ENCODE peak calls at places on chromosome 1, in five cellular contexts. S is K562, Z is HepG2, R is H1, T is GM12878. K is an unnamed sample. For H3K9me3, the result is how much of the 10 kb centered on the place peaks cover.

GRCh38 chr1:117051224-117052064 is 8.7 kb upstream of the TTF2 start:
- DNase-seq in Z (no peak), T (peak), R (no peak), S (no peak), K (no peak)

GRCh38 chr1:55321947-55322346 is 106.8 kb upstream of the USP24 start:
- DNase-seq in R (no peak), S (no peak), Z (no peak), T (no peak), K (no peak)

GRCh38 chr1:58885998-58886397 is 102.2 kb upstream of the JUN start:
- DNase-seq in Z (no peak), T (no peak), R (no peak), S (no peak), K (no peak)

GRCh38 chr1:24364975-24365678 is 46.0 kb downstream of the GRHL3 start:
- DNase-seq in S (peak), T (peak), Z (no peak), R (no peak), K (peak)

GRCh38 chr1:53543771-53544695 is 84.8 kb downstream of the DMRTB1 start:
- DNase-seq in T (no peak), Z (no peak), S (no peak), R (no peak), K (no peak)

GRCh38 chr1:26558649-26559048 is 29.1 kb downstream of the RPS6KA1 start:
- DNase-seq in S (no peak), T (no peak), Z (no peak), R (no peak), K (no peak)

GRCh38 chr1:245641384-245641783 is 486.6 kb downstream of the KIF26B start:
- DNase-seq in S (no peak), T (no peak), R (no peak), Z (no peak), K (no peak)

GRCh38 chr1:229408458-229409037 is 25.3 kb downstream of the ACTA1 start:
- DNase-seq in T (no peak), S (no peak), R (peak), Z (peak), K (no peak)

GRCh38 chr1:15617874-15618684 is 821 bp downstream of the DDI2 start:
- DNase-seq in Z (peak), R (peak), S (peak), T (peak), K (no peak)

GRCh38 chr1:112464501-112464900 is 44.3 kb upstream of the WNT2B start:
- DNase-seq in Z (no peak), R (no peak), S (no peak), T (no peak), K (no peak)

GRCh38 chr1:202589190-202589680 is 121.0 kb downstream of the SYT2 start:
- DNase-seq in S (no peak), Z (peak), T (no peak), R (no peak), K (peak)

GRCh38 chr1:205442051-205442721 is 13.7 kb downstream of the BLACAT1 start:
- DNase-seq in T (no peak), Z (no peak), S (no peak), R (no peak), K (no peak)

GRCh38 chr1:116375165-116375883 is 2.3 kb downstream of the ATP1A1 start:
- DNase-seq in T (no peak), R (no peak), S (no peak), Z (peak), K (no peak)

GRCh38 chr1:248782311-248782887 is 26.8 kb upstream of the LYPD8 start:
- DNase-seq in S (no peak), Z (no peak), R (no peak), T (no peak), K (no peak)

GRCh38 chr1:9006956-9007615 is 19.1 kb downstream of the SLC2A7 start:
- DNase-seq in T (no peak), R (no peak), S (no peak), Z (no peak), K (no peak)

GRCh38 chr1:173954179-173954578 is 37.1 kb upstream of the SERPINC1 start:
- DNase-seq in T (no peak), Z (no peak), S (no peak), R (no peak), K (no peak)

GRCh38 chr1:222994506-222995229 is 148.4 kb downstream of the TLR5 start:
- DNase-seq in T (no peak), R (no peak), Z (no peak), S (no peak), K (no peak)

GRCh38 chr1:232868793-232869491 is 63.7 kb downstream of the MAP10 start:
- DNase-seq in T (no peak), S (no peak), Z (no peak), R (no peak), K (peak)

GRCh38 chr1:11157394-11157793 is 31.8 kb upstream of the ANGPTL7 start:
- DNase-seq in T (no peak), Z (no peak), R (no peak), S (no peak), K (no peak)

GRCh38 chr1:60103186-60103585 is 29.6 kb upstream of the C1orf87 start:
- DNase-seq in S (no peak), T (no peak), R (no peak), Z (no peak), K (no peak)

GRCh38 chr1:22472596-22472995 is 20.9 kb downstream of the ZBTB40 start:
- DNase-seq in R (no peak), T (no peak), Z (no peak), S (no peak), K (no peak)

GRCh38 chr1:91846007-91846620 is 39.8 kb downstream of the TGFBR3 start:
- DNase-seq in Z (peak), T (no peak), R (no peak), S (peak), K (no peak)

GRCh38 chr1:201954263-201955008 is 867 bp upstream of the TIMM17A start:
- DNase-seq in T (no peak), S (no peak), R (no peak), Z (no peak), K (no peak)

GRCh38 chr1:236021424-236022135 is 43.3 kb downstream of the NID1 start:
- DNase-seq in Z (no peak), S (no peak), R (no peak), T (no peak), K (no peak)
- TF ChIP-seq SP1 in Z (no peak), S (no peak), R (no peak), T (no peak), K (no peak)

DNA sequence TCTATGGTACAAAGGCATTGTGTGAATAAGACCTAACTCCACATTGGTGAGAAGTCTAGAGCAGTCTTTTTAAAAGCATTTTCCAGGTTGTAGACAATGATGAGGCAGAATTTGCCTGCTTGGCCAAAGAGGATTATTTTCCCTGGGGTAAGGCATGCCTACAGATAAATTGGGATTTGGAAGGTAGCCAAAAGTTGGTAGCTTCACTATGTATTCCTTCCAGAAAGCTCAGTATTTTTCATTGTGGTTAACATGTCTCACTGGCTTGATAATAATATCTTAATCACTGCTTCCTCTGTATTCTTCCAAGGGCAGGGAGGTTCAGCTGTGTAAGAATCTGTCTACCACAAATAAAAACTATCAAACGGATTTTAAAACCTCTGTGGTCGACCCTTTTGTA is 590.8 kb upstream of the PRMT6 start:
- DNase-seq in Z (no peak), S (no peak), T (no peak), R (no peak), K (no peak)
- H3K9me3 ChIP-seq in Z (half or more), S (under half), T (under half), R (under half), K (under half)

GRCh38 chr1:78370779-78371482 is 119.8 kb upstream of the PTGFR start:
- DNase-seq in S (no peak), R (no peak), Z (no peak), T (no peak), K (no peak)
- TF ChIP-seq SP1 in S (no peak), R (no peak), Z (no peak), T (no peak), K (no peak)

DNA sequence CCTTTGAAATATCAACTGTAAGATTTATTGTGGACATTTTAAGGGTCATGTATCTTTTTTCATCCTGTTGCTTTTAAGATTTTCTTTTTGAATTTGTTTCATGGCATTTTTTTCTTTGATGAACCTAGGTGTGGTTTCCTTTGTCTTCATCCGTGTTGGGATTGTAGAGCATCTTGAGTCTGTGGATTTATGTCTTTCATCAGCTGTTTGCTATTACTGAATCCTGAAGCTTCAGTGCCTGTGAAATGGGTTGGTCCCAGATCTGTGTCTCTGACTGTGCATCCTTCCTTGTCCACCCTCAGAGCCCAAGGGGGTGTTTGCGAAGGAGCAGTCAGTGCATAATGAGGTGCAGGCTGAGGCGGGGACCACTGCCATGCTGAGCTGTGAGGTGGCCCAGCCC is 37.3 kb downstream of the OBSCN start:
- DNase-seq in S (no peak), T (no peak), R (no peak), Z (no peak), K (no peak)
- H3K9me3 ChIP-seq in S (under half), T (under half), R (half or more), Z (under half), K (under half)

K was measured in HCT116.